ENCODE peak calls at places on chromosomes 3 and 15, in six cellular contexts. One of them, this sample, is unnamed.
A peak's percentile ranks its signal among the peaks of the same experiment; 100 is the strongest.

GRCh38 chr3:168883145-168883544 is 780.4 kb downstream of the MECOM start:
- DNase-seq in CD8-positive, alpha-beta memory T cell: no peak
- DNase-seq in esophagus squamous epithelium: no peak
- DNase-seq in DND-41: no peak
- DNase-seq in PC-9: no peak
- DNase-seq in mucosa of descending colon: no peak
- DNase-seq in this sample: no peak

GRCh38 chr3:189304465-189305341 is 132.9 kb downstream of the TPRG1 start:
- DNase-seq in esophagus squamous epithelium: no peak
- DNase-seq in PC-9: peak; percentile 99
- DNase-seq in CD8-positive, alpha-beta memory T cell: no peak
- DNase-seq in DND-41: no peak
- DNase-seq in mucosa of descending colon: peak; percentile 84
- DNase-seq in this sample: peak; percentile 63

GRCh38 chr15:85356276-85356675 is 24.1 kb upstream of the AKAP13 start:
- DNase-seq in PC-9: no peak
- DNase-seq in DND-41: no peak
- DNase-seq in CD8-positive, alpha-beta memory T cell: no peak
- DNase-seq in mucosa of descending colon: no peak
- DNase-seq in esophagus squamous epithelium: no peak
- DNase-seq in this sample: no peak

GRCh38 chr3:135896613-135897012 is 68.9 kb upstream of the PPP2R3A start:
- DNase-seq in DND-41: no peak
- DNase-seq in esophagus squamous epithelium: no peak
- DNase-seq in mucosa of descending colon: no peak
- DNase-seq in CD8-positive, alpha-beta memory T cell: no peak
- DNase-seq in PC-9: peak; percentile 74
- DNase-seq in this sample: no peak

GRCh38 chr3:128349963-128350599 is 116.6 kb downstream of the DNAJB8 start:
- DNase-seq in CD8-positive, alpha-beta memory T cell: no peak
- DNase-seq in mucosa of descending colon: no peak
- DNase-seq in DND-41: no peak
- DNase-seq in PC-9: peak; percentile 19
- DNase-seq in esophagus squamous epithelium: no peak
- DNase-seq in this sample: peak; percentile 33

GRCh38 chr15:101063212-101063611 is 144.1 kb downstream of the LRRK1 start:
- DNase-seq in esophagus squamous epithelium: no peak
- DNase-seq in mucosa of descending colon: peak; percentile 35
- DNase-seq in DND-41: no peak
- DNase-seq in PC-9: no peak
- DNase-seq in CD8-positive, alpha-beta memory T cell: no peak
- DNase-seq in this sample: no peak

GRCh38 chr15:58182460-58183163 is 44.4 kb downstream of the AQP9 start:
- DNase-seq in DND-41: peak; percentile 28
- DNase-seq in mucosa of descending colon: no peak
- DNase-seq in esophagus squamous epithelium: no peak
- DNase-seq in PC-9: no peak
- DNase-seq in CD8-positive, alpha-beta memory T cell: no peak
- DNase-seq in this sample: no peak

GRCh38 chr15:31333119-31333518 is 6.5 kb downstream of the KLF13 start:
- DNase-seq in esophagus squamous epithelium: no peak
- DNase-seq in PC-9: no peak
- DNase-seq in mucosa of descending colon: no peak
- DNase-seq in CD8-positive, alpha-beta memory T cell: no peak
- DNase-seq in DND-41: no peak
- DNase-seq in this sample: peak; percentile 79

GRCh38 chr3:193813506-193813850 is 220.5 kb downstream of the OPA1 start:
- DNase-seq in esophagus squamous epithelium: no peak
- DNase-seq in CD8-positive, alpha-beta memory T cell: no peak
- DNase-seq in PC-9: peak; percentile 93
- DNase-seq in mucosa of descending colon: no peak
- DNase-seq in DND-41: no peak
- DNase-seq in this sample: no peak

GRCh38 chr15:68062946-68063345 is 8.8 kb downstream of the PIAS1 start:
- DNase-seq in CD8-positive, alpha-beta memory T cell: no peak
- DNase-seq in DND-41: no peak
- DNase-seq in esophagus squamous epithelium: no peak
- DNase-seq in mucosa of descending colon: no peak
- DNase-seq in PC-9: no peak
- DNase-seq in this sample: no peak

GRCh38 chr15:76566276-76566675 is 229.7 kb downstream of the ISL2 start:
- DNase-seq in DND-41: no peak
- DNase-seq in PC-9: no peak
- DNase-seq in esophagus squamous epithelium: no peak
- DNase-seq in CD8-positive, alpha-beta memory T cell: no peak
- DNase-seq in mucosa of descending colon: no peak
- DNase-seq in this sample: no peak

GRCh38 chr3:186220365-186220764 is 111.5 kb upstream of the ETV5 start:
- DNase-seq in mucosa of descending colon: no peak
- DNase-seq in PC-9: no peak
- DNase-seq in esophagus squamous epithelium: no peak
- DNase-seq in DND-41: no peak
- DNase-seq in CD8-positive, alpha-beta memory T cell: no peak
- DNase-seq in this sample: no peak

GRCh38 chr3:157130881-157131251 is 29.1 kb downstream of the CCNL1 start:
- DNase-seq in CD8-positive, alpha-beta memory T cell: no peak
- DNase-seq in DND-41: no peak
- DNase-seq in mucosa of descending colon: no peak
- DNase-seq in esophagus squamous epithelium: no peak
- DNase-seq in PC-9: no peak
- DNase-seq in this sample: peak; percentile 51

GRCh38 chr15:31108836-31109235 is 7.3 kb upstream of the TRPM1 start:
- DNase-seq in CD8-positive, alpha-beta memory T cell: no peak
- DNase-seq in PC-9: no peak
- DNase-seq in mucosa of descending colon: no peak
- DNase-seq in esophagus squamous epithelium: no peak
- DNase-seq in DND-41: no peak
- DNase-seq in this sample: no peak

GRCh38 chr15:67820992-67821783 is 4.1 kb upstream of the SKOR1 start:
- DNase-seq in DND-41: peak; percentile 23
- DNase-seq in mucosa of descending colon: no peak
- DNase-seq in PC-9: no peak
- DNase-seq in esophagus squamous epithelium: no peak
- DNase-seq in CD8-positive, alpha-beta memory T cell: no peak
- DNase-seq in this sample: no peak

GRCh38 chr3:183497313-183497712 is 58.2 kb downstream of the KLHL6 start:
- DNase-seq in mucosa of descending colon: no peak
- DNase-seq in DND-41: no peak
- DNase-seq in PC-9: no peak
- DNase-seq in CD8-positive, alpha-beta memory T cell: no peak
- DNase-seq in esophagus squamous epithelium: no peak
- DNase-seq in this sample: no peak

GRCh38 chr3:126478581-126479310 is 3.1 kb upstream of the ZXDC start:
- DNase-seq in mucosa of descending colon: no peak
- DNase-seq in esophagus squamous epithelium: no peak
- DNase-seq in PC-9: no peak
- DNase-seq in DND-41: no peak
- DNase-seq in CD8-positive, alpha-beta memory T cell: no peak
- DNase-seq in this sample: peak; percentile 38

GRCh38 chr15:83283813-83284562 is 476 bp downstream of the BNC1 start:
- DNase-seq in esophagus squamous epithelium: no peak
- DNase-seq in DND-41: no peak
- DNase-seq in mucosa of descending colon: no peak
- DNase-seq in CD8-positive, alpha-beta memory T cell: no peak
- DNase-seq in PC-9: no peak
- DNase-seq in this sample: no peak

GRCh38 chr15:99480223-99480810 is 85.5 kb upstream of the MEF2A start:
- DNase-seq in DND-41: no peak
- DNase-seq in esophagus squamous epithelium: no peak
- DNase-seq in PC-9: no peak
- DNase-seq in CD8-positive, alpha-beta memory T cell: no peak
- DNase-seq in mucosa of descending colon: no peak
- DNase-seq in this sample: no peak

GRCh38 chr3:114466816-114467215 is 173.0 kb downstream of the TIGIT start:
- DNase-seq in esophagus squamous epithelium: no peak
- DNase-seq in DND-41: no peak
- DNase-seq in PC-9: no peak
- DNase-seq in mucosa of descending colon: no peak
- DNase-seq in CD8-positive, alpha-beta memory T cell: no peak
- DNase-seq in this sample: no peak

GRCh38 chr15:50166216-50166615 is 15.8 kb upstream of the SLC27A2 start:
- DNase-seq in CD8-positive, alpha-beta memory T cell: no peak
- DNase-seq in mucosa of descending colon: no peak
- DNase-seq in DND-41: no peak
- DNase-seq in PC-9: peak; percentile 84
- DNase-seq in esophagus squamous epithelium: no peak
- DNase-seq in this sample: no peak

DNA sequence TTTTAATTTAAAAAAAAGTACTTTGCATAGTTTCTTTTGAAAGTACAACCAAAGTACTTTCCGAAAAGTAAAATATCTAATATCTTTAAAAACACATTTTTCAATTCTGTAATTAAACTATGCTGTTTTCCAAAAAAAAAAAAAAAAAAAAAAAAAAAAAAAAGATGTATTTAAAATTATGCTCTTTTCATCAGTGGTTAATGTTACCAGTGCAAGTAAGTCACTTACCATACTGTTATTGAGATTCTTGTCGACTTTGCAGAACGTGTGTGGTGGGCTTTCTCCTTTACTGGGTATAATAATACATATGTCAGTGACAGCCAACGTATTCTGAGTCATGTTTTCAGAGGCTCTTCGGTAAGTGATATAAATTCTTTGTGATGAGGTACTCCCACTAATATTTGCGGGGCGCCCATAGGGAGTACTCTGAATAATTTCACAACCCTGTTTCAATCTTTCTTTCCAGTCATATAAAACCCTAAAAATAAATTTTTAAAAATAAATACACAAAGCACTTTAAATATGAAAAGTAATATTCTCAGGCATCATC is 39.9 kb downstream of the DENND4A start:
- DNase-seq in esophagus squamous epithelium: no peak
- DNase-seq in mucosa of descending colon: no peak
- DNase-seq in CD8-positive, alpha-beta memory T cell: no peak
- DNase-seq in DND-41: no peak
- DNase-seq in PC-9: no peak
- DNase-seq in this sample: no peak
- H3K36me3 ChIP-seq in esophagus squamous epithelium: peaks cover 35% of the 10 kb centered on the region
- H3K36me3 ChIP-seq in mucosa of descending colon: no peaks in the 10 kb centered on the region
- H3K36me3 ChIP-seq in CD8-positive, alpha-beta memory T cell: peaks cover 7% of the 10 kb centered on the region
- H3K36me3 ChIP-seq in DND-41: no peaks in the 10 kb centered on the region
- H3K36me3 ChIP-seq in PC-9: no peaks in the 10 kb centered on the region
- H3K36me3 ChIP-seq in this sample: peaks cover 33% of the 10 kb centered on the region

GRCh38 chr15:43484455-43484854 is 8.5 kb downstream of the TP53BP1 start:
- DNase-seq in CD8-positive, alpha-beta memory T cell: no peak
- DNase-seq in mucosa of descending colon: no peak
- DNase-seq in DND-41: no peak
- DNase-seq in esophagus squamous epithelium: no peak
- DNase-seq in PC-9: no peak
- DNase-seq in this sample: no peak

GRCh38 chr15:43487271-43487895 is 5.6 kb downstream of the TP53BP1 start:
- DNase-seq in CD8-positive, alpha-beta memory T cell: no peak
- DNase-seq in DND-41: no peak
- DNase-seq in PC-9: no peak
- DNase-seq in esophagus squamous epithelium: no peak
- DNase-seq in mucosa of descending colon: no peak
- DNase-seq in this sample: no peak

GRCh38 chr15:43488790-43489585 is 4.0 kb downstream of the TP53BP1 start:
- DNase-seq in PC-9: no peak
- DNase-seq in DND-41: no peak
- DNase-seq in CD8-positive, alpha-beta memory T cell: no peak
- DNase-seq in mucosa of descending colon: no peak
- DNase-seq in esophagus squamous epithelium: no peak
- DNase-seq in this sample: no peak

DNA sequence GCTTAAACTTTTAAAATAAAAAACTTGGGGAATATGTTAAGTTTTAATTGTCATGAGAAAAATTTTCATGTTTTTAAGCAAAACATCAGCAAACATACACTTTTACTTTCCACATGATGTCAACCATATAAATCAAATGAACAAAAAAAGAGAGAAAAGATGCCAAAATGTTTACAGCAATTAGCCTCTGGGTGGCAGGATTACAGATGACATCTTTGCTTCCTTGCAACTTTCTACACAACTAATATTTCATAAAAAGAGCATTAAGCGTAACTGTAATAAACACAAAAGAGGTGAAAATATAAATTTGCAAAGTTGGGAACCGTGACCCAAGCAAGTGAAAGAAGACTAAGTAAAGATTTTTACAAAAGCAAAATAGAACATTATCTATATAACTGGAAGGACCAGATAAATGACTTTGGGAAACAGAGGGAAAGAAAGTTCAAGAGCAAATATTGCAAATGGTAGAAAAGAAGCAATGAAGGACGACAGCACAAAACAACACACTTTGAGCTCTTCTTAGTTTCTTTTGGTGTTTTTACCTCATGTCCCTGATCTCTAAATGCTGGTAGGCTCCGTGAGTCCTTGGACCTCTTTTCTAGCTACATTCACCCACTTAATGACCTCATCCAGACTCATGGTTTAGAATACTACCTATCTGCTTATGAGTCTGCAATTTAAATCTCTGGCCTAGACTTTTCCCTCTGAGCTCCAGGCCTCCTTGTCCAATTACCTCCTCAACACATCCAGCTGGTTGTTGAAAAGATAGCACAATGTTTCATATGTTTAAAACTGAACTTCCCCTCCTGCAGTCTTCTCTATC is 9.4 kb downstream of the TP53BP1 start:
- DNase-seq in DND-41: no peak
- DNase-seq in esophagus squamous epithelium: no peak
- DNase-seq in mucosa of descending colon: no peak
- DNase-seq in CD8-positive, alpha-beta memory T cell: no peak
- DNase-seq in PC-9: no peak
- DNase-seq in this sample: no peak
- H3K4me3 ChIP-seq in DND-41: no peak overlapping the region
- H3K4me3 ChIP-seq in esophagus squamous epithelium: no peak overlapping the region
- H3K4me3 ChIP-seq in mucosa of descending colon: no peak overlapping the region
- H3K4me3 ChIP-seq in CD8-positive, alpha-beta memory T cell: no peak overlapping the region
- H3K4me3 ChIP-seq in PC-9: no peak overlapping the region
- H3K4me3 ChIP-seq in this sample: no peak overlapping the region

GRCh38 chr15:78454992-78455391 is 17.0 kb downstream of the IREB2 start:
- DNase-seq in DND-41: no peak
- DNase-seq in PC-9: no peak
- DNase-seq in CD8-positive, alpha-beta memory T cell: no peak
- DNase-seq in esophagus squamous epithelium: no peak
- DNase-seq in mucosa of descending colon: no peak
- DNase-seq in this sample: no peak

GRCh38 chr15:78455749-78456148 is 17.7 kb downstream of the IREB2 start:
- DNase-seq in CD8-positive, alpha-beta memory T cell: no peak
- DNase-seq in esophagus squamous epithelium: no peak
- DNase-seq in mucosa of descending colon: no peak
- DNase-seq in DND-41: no peak
- DNase-seq in PC-9: no peak
- DNase-seq in this sample: no peak

GRCh38 chr15:78456391-78456790 is 18.4 kb downstream of the IREB2 start:
- DNase-seq in PC-9: no peak
- DNase-seq in CD8-positive, alpha-beta memory T cell: no peak
- DNase-seq in mucosa of descending colon: no peak
- DNase-seq in DND-41: no peak
- DNase-seq in esophagus squamous epithelium: no peak
- DNase-seq in this sample: no peak

GRCh38 chr15:78452485-78452884 is 14.5 kb downstream of the IREB2 start:
- DNase-seq in esophagus squamous epithelium: no peak
- DNase-seq in mucosa of descending colon: no peak
- DNase-seq in DND-41: no peak
- DNase-seq in CD8-positive, alpha-beta memory T cell: no peak
- DNase-seq in PC-9: no peak
- DNase-seq in this sample: no peak

GRCh38 chr15:78453447-78453846 is 15.4 kb downstream of the IREB2 start:
- DNase-seq in mucosa of descending colon: no peak
- DNase-seq in DND-41: no peak
- DNase-seq in CD8-positive, alpha-beta memory T cell: no peak
- DNase-seq in PC-9: no peak
- DNase-seq in esophagus squamous epithelium: no peak
- DNase-seq in this sample: no peak
- H3K4me1 ChIP-seq in mucosa of descending colon: peaks cover 43% of the 10 kb centered on the region
- H3K4me1 ChIP-seq in DND-41: no peaks in the 10 kb centered on the region
- H3K4me1 ChIP-seq in CD8-positive, alpha-beta memory T cell: peaks cover 48% of the 10 kb centered on the region
- H3K4me1 ChIP-seq in PC-9: peaks cover 8% of the 10 kb centered on the region
- H3K4me1 ChIP-seq in esophagus squamous epithelium: peaks cover 5% of the 10 kb centered on the region
- H3K4me1 ChIP-seq in this sample: peaks cover 84% of the 10 kb centered on the region

GRCh38 chr3:47409284-47409683 is 28.5 kb downstream of the PTPN23 start:
- DNase-seq in PC-9: no peak
- DNase-seq in esophagus squamous epithelium: no peak
- DNase-seq in CD8-positive, alpha-beta memory T cell: no peak
- DNase-seq in mucosa of descending colon: no peak
- DNase-seq in DND-41: no peak
- DNase-seq in this sample: no peak
- H3K36me3 ChIP-seq in PC-9: no peaks in the 10 kb centered on the region
- H3K36me3 ChIP-seq in esophagus squamous epithelium: peaks cover 86% of the 10 kb centered on the region
- H3K36me3 ChIP-seq in CD8-positive, alpha-beta memory T cell: peaks cover 26% of the 10 kb centered on the region
- H3K36me3 ChIP-seq in mucosa of descending colon: peaks cover 15% of the 10 kb centered on the region
- H3K36me3 ChIP-seq in DND-41: peaks cover 93% of the 10 kb centered on the region
- H3K36me3 ChIP-seq in this sample: peaks cover 85% of the 10 kb centered on the region

This sample was measured in lower lobe of right lung.